ENCODE peak calls at places on chromosomes 4 and X, in nine cellular contexts. T, S, F, O, D, I, H, G and N are unnamed samples.

GRCh38 chr4:182938213-182938645 is 21.0 kb upstream of the DCTD start:
- DNase-seq in T (peak; percentile 54), S (peak; percentile 79), F (peak; percentile 69), O (peak; percentile 60), D (peak; percentile 75), I (peak; percentile 61), H (peak; percentile 81), G (no peak), N (peak; percentile 18)

GRCh38 chrX:131869182-131869581 is 153.9 kb upstream of the STK26 start:
- DNase-seq in T (no peak), S (no peak), F (no peak), O (no peak), D (no peak), I (no peak), H (no peak), G (no peak), N (no peak)

GRCh38 chr4:25860586-25861421 is 2.0 kb downstream of the SEL1L3 start:
- DNase-seq in T (no peak), S (no peak), F (no peak), O (no peak), D (no peak), I (no peak), H (no peak), G (no peak), N (no peak)

GRCh38 chrX:26851981-26852380 is 611.2 kb downstream of the PPP4R3C start:
- DNase-seq in T (no peak), S (no peak), F (no peak), O (no peak), D (peak; percentile 44), I (peak; percentile 0), H (no peak), G (no peak), N (no peak)

GRCh38 chrX:110795645-110796510 is at the start of gene CHRDL1:
- DNase-seq in T (no peak), S (no peak), F (no peak), O (no peak), D (peak; percentile 50), I (peak; percentile 14), H (peak; percentile 49), G (no peak), N (no peak)

GRCh38 chr4:161894014-161894413 is 269.8 kb downstream of the FSTL5 start:
- DNase-seq in T (no peak), S (no peak), F (no peak), O (no peak), D (no peak), I (no peak), H (no peak), G (no peak), N (no peak)

GRCh38 chr4:151810476-151810875 is 49.7 kb upstream of the GATB start:
- DNase-seq in T (no peak), S (no peak), F (no peak), O (no peak), D (no peak), I (no peak), H (no peak), G (no peak), N (no peak)

GRCh38 chr4:150321113-150321512 is 242.9 kb downstream of the DCLK2 start:
- DNase-seq in T (no peak), S (no peak), F (no peak), O (no peak), D (no peak), I (no peak), H (no peak), G (no peak), N (no peak)

GRCh38 chr4:23890369-23891063 is 669 bp upstream of the PPARGC1A start:
- DNase-seq in T (no peak), S (no peak), F (no peak), O (no peak), D (peak; percentile 9), I (no peak), H (no peak), G (peak; percentile 36), N (no peak)

GRCh38 chrX:123450217-123450616 is 266.1 kb downstream of the GRIA3 start:
- DNase-seq in T (no peak), S (no peak), F (no peak), O (no peak), D (peak; percentile 14), I (peak; percentile 17), H (no peak), G (no peak), N (no peak)

GRCh38 chrX:41308884-41309655 is 24.9 kb upstream of the DDX3X start:
- DNase-seq in T (no peak), S (no peak), F (no peak), O (no peak), D (no peak), I (no peak), H (no peak), G (no peak), N (no peak)